ENCODE peak calls at places on chromosomes 13 and 19, in seven cellular contexts. One of them, this sample, is unnamed.

GRCh38 chr19:33290956-33291622 is 11.2 kb downstream of the CEBPA start:
- DNase-seq in activated naive CD8-positive, alpha-beta T cell treated with anti-CD3 and anti-CD28 coated beads, Interleukin-2, amount 50 U/mL, for 24 hours: no peak
- DNase-seq in lower leg skin: no peak
- DNase-seq in stimulated activated CD4-positive, alpha-beta T cell treated with anti-CD3 and anti-CD28 coated beads, TNF-alpha, amount 100 ng/mL, for 1 hour: no peak
- DNase-seq in NCI-H526 treated with DMSO at 0.1 percent for 48 hours: no peak
- DNase-seq in erythroblast: no peak
- DNase-seq in stimulated activated CD8-positive, alpha-beta memory T cell treated with anti-CD3 and anti-CD28 coated beads, Interleukin-2, amount 100 ng/mL, for 1 hour: no peak
- DNase-seq in this sample: no peak

GRCh38 chr19:33186835-33187540 is 7.1 kb upstream of the LRP3 start:
- DNase-seq in activated naive CD8-positive, alpha-beta T cell treated with anti-CD3 and anti-CD28 coated beads, Interleukin-2, amount 50 U/mL, for 24 hours: no peak
- DNase-seq in lower leg skin: no peak
- DNase-seq in stimulated activated CD4-positive, alpha-beta T cell treated with anti-CD3 and anti-CD28 coated beads, TNF-alpha, amount 100 ng/mL, for 1 hour: no peak
- DNase-seq in NCI-H526 treated with DMSO at 0.1 percent for 48 hours: no peak
- DNase-seq in erythroblast: no peak
- DNase-seq in stimulated activated CD8-positive, alpha-beta memory T cell treated with anti-CD3 and anti-CD28 coated beads, Interleukin-2, amount 100 ng/mL, for 1 hour: no peak
- DNase-seq in this sample: no peak

GRCh38 chr13:51257187-51257586 is 35.0 kb downstream of the FAM124A start:
- DNase-seq in activated naive CD8-positive, alpha-beta T cell treated with anti-CD3 and anti-CD28 coated beads, Interleukin-2, amount 50 U/mL, for 24 hours: no peak
- DNase-seq in lower leg skin: no peak
- DNase-seq in stimulated activated CD4-positive, alpha-beta T cell treated with anti-CD3 and anti-CD28 coated beads, TNF-alpha, amount 100 ng/mL, for 1 hour: no peak
- DNase-seq in NCI-H526 treated with DMSO at 0.1 percent for 48 hours: no peak
- DNase-seq in erythroblast: no peak
- DNase-seq in stimulated activated CD8-positive, alpha-beta memory T cell treated with anti-CD3 and anti-CD28 coated beads, Interleukin-2, amount 100 ng/mL, for 1 hour: no peak
- DNase-seq in this sample: no peak

GRCh38 chr19:38395381-38396127 is 7.1 kb downstream of the SPRED3 start:
- DNase-seq in activated naive CD8-positive, alpha-beta T cell treated with anti-CD3 and anti-CD28 coated beads, Interleukin-2, amount 50 U/mL, for 24 hours: peak; percentile 51
- DNase-seq in lower leg skin: no peak
- DNase-seq in stimulated activated CD4-positive, alpha-beta T cell treated with anti-CD3 and anti-CD28 coated beads, TNF-alpha, amount 100 ng/mL, for 1 hour: no peak
- DNase-seq in NCI-H526 treated with DMSO at 0.1 percent for 48 hours: no peak
- DNase-seq in erythroblast: no peak
- DNase-seq in stimulated activated CD8-positive, alpha-beta memory T cell treated with anti-CD3 and anti-CD28 coated beads, Interleukin-2, amount 100 ng/mL, for 1 hour: no peak
- DNase-seq in this sample: no peak

GRCh38 chr13:109700176-109700575 is 86.2 kb downstream of the IRS2 start:
- DNase-seq in activated naive CD8-positive, alpha-beta T cell treated with anti-CD3 and anti-CD28 coated beads, Interleukin-2, amount 50 U/mL, for 24 hours: no peak
- DNase-seq in lower leg skin: peak; percentile 93
- DNase-seq in stimulated activated CD4-positive, alpha-beta T cell treated with anti-CD3 and anti-CD28 coated beads, TNF-alpha, amount 100 ng/mL, for 1 hour: no peak
- DNase-seq in NCI-H526 treated with DMSO at 0.1 percent for 48 hours: peak; percentile 39
- DNase-seq in erythroblast: peak; percentile 68
- DNase-seq in stimulated activated CD8-positive, alpha-beta memory T cell treated with anti-CD3 and anti-CD28 coated beads, Interleukin-2, amount 100 ng/mL, for 1 hour: no peak
- DNase-seq in this sample: no peak

GRCh38 chr19:848457-848921 is 3.6 kb upstream of the ELANE start:
- DNase-seq in activated naive CD8-positive, alpha-beta T cell treated with anti-CD3 and anti-CD28 coated beads, Interleukin-2, amount 50 U/mL, for 24 hours: no peak
- DNase-seq in lower leg skin: no peak
- DNase-seq in stimulated activated CD4-positive, alpha-beta T cell treated with anti-CD3 and anti-CD28 coated beads, TNF-alpha, amount 100 ng/mL, for 1 hour: no peak
- DNase-seq in NCI-H526 treated with DMSO at 0.1 percent for 48 hours: no peak
- DNase-seq in erythroblast: no peak
- DNase-seq in stimulated activated CD8-positive, alpha-beta memory T cell treated with anti-CD3 and anti-CD28 coated beads, Interleukin-2, amount 100 ng/mL, for 1 hour: no peak
- DNase-seq in this sample: no peak

GRCh38 chr13:113171250-113172125 is 13.0 kb downstream of the PROZ start:
- DNase-seq in activated naive CD8-positive, alpha-beta T cell treated with anti-CD3 and anti-CD28 coated beads, Interleukin-2, amount 50 U/mL, for 24 hours: no peak
- DNase-seq in lower leg skin: peak; percentile 79
- DNase-seq in stimulated activated CD4-positive, alpha-beta T cell treated with anti-CD3 and anti-CD28 coated beads, TNF-alpha, amount 100 ng/mL, for 1 hour: no peak
- DNase-seq in NCI-H526 treated with DMSO at 0.1 percent for 48 hours: no peak
- DNase-seq in erythroblast: no peak
- DNase-seq in stimulated activated CD8-positive, alpha-beta memory T cell treated with anti-CD3 and anti-CD28 coated beads, Interleukin-2, amount 100 ng/mL, for 1 hour: no peak
- DNase-seq in this sample: no peak

GRCh38 chr19:16032509-16033135 is 43.7 kb upstream of the TPM4 start:
- DNase-seq in activated naive CD8-positive, alpha-beta T cell treated with anti-CD3 and anti-CD28 coated beads, Interleukin-2, amount 50 U/mL, for 24 hours: no peak
- DNase-seq in lower leg skin: peak; percentile 82
- DNase-seq in stimulated activated CD4-positive, alpha-beta T cell treated with anti-CD3 and anti-CD28 coated beads, TNF-alpha, amount 100 ng/mL, for 1 hour: no peak
- DNase-seq in NCI-H526 treated with DMSO at 0.1 percent for 48 hours: no peak
- DNase-seq in erythroblast: no peak
- DNase-seq in stimulated activated CD8-positive, alpha-beta memory T cell treated with anti-CD3 and anti-CD28 coated beads, Interleukin-2, amount 100 ng/mL, for 1 hour: no peak
- DNase-seq in this sample: no peak

GRCh38 chr19:48637948-48638830 is 1.0 kb upstream of the DBP start:
- DNase-seq in activated naive CD8-positive, alpha-beta T cell treated with anti-CD3 and anti-CD28 coated beads, Interleukin-2, amount 50 U/mL, for 24 hours: peak; percentile 69
- DNase-seq in lower leg skin: peak; percentile 95
- DNase-seq in stimulated activated CD4-positive, alpha-beta T cell treated with anti-CD3 and anti-CD28 coated beads, TNF-alpha, amount 100 ng/mL, for 1 hour: peak; percentile 72
- DNase-seq in NCI-H526 treated with DMSO at 0.1 percent for 48 hours: peak; percentile 87
- DNase-seq in erythroblast: peak; percentile 86
- DNase-seq in stimulated activated CD8-positive, alpha-beta memory T cell treated with anti-CD3 and anti-CD28 coated beads, Interleukin-2, amount 100 ng/mL, for 1 hour: peak; percentile 62
- DNase-seq in this sample: peak; percentile 62